ENCODE peak calls at places on chromosomes 6 and 20, in seven cellular contexts. A is MCF 10A; S is NCI-H1417; D is activated naive CD4-positive, alpha-beta T cell treated with anti-CD3 and anti-CD28 coated beads, Interleukin-2, amount 10 ng/mL, durations not matched to agents 7 days and 5 days; C is progenitor cell of endocrine pancreas; Y is cardiac muscle cell; U is GM23338. B is an unnamed sample.
A peak's percentile ranks its signal among the peaks of the same experiment; 100 is the strongest.

GRCh38 chr6:82365011-82365751 is 1.6 kb downstream of the TPBG start:
- DNase-seq in A (peak; percentile 76), S (no peak), D (no peak), C (peak; percentile 35), Y (peak; percentile 50), U (peak; percentile 75), B (peak; percentile 84)

GRCh38 chr6:36289281-36290018 is 19.6 kb downstream of the PNPLA1 start:
- DNase-seq in A (peak; percentile 40), S (peak; percentile 79), D (no peak), C (no peak), Y (no peak), U (peak; percentile 71), B (peak; percentile 84)

GRCh38 chr20:38168791-38169589 is 3.9 kb upstream of the TGM2 start:
- DNase-seq in A (peak; percentile 55), S (no peak), D (no peak), C (no peak), Y (no peak), U (no peak), B (no peak)

GRCh38 chr20:58137651-58138265 is 90.7 kb downstream of the ANKRD60 start:
- DNase-seq in A (no peak), S (no peak), D (no peak), C (no peak), Y (no peak), U (no peak), B (peak; percentile 24)

GRCh38 chr20:25065625-25066338 is 7.8 kb upstream of the ACSS1 start:
- DNase-seq in A (peak; percentile 59), S (peak; percentile 30), D (peak; percentile 79), C (no peak), Y (peak; percentile 72), U (peak; percentile 79), B (peak; percentile 84)

GRCh38 chr6:90220273-90220672 is 76.4 kb downstream of the BACH2 start:
- DNase-seq in A (no peak), S (no peak), D (no peak), C (no peak), Y (no peak), U (no peak), B (no peak)

GRCh38 chr20:50628326-50628725 is 63.0 kb downstream of the RIPOR3 start:
- DNase-seq in A (no peak), S (peak; percentile 27), D (no peak), C (no peak), Y (no peak), U (no peak), B (no peak)

GRCh38 chr20:10513931-10514575 is 78.9 kb downstream of the SLX4IP start:
- DNase-seq in A (peak; percentile 41), S (no peak), D (no peak), C (no peak), Y (peak; percentile 57), U (no peak), B (no peak)

GRCh38 chr20:34536798-34537394 is 20.7 kb downstream of the DYNLRB1 start:
- DNase-seq in A (no peak), S (peak; percentile 10), D (peak; percentile 62), C (no peak), Y (peak; percentile 52), U (peak; percentile 80), B (peak; percentile 86)

GRCh38 chr6:37127961-37128862 is 41.7 kb upstream of the PIM1 start:
- DNase-seq in A (peak; percentile 53), S (no peak), D (no peak), C (no peak), Y (peak; percentile 72), U (peak; percentile 59), B (peak; percentile 76)

GRCh38 chr6:6941201-6941600 is 166.6 kb upstream of the RREB1 start:
- DNase-seq in A (no peak), S (no peak), D (no peak), C (no peak), Y (no peak), U (no peak), B (no peak)

GRCh38 chr6:37099442-37099841 is 70.5 kb upstream of the PIM1 start:
- DNase-seq in A (peak; percentile 71), S (no peak), D (no peak), C (no peak), Y (no peak), U (no peak), B (no peak)

GRCh38 chr6:22141271-22141745 is 155.5 kb downstream of the PRL start:
- DNase-seq in A (no peak), S (peak; percentile 21), D (no peak), C (no peak), Y (peak; percentile 34), U (no peak), B (no peak)

GRCh38 chr20:43541214-43541613 is 17.6 kb upstream of the SGK2 start:
- DNase-seq in A (peak; percentile 47), S (no peak), D (no peak), C (no peak), Y (no peak), U (no peak), B (no peak)

GRCh38 chr6:138250513-138251247 is 32.4 kb upstream of the PBOV1 start:
- DNase-seq in A (peak; percentile 80), S (no peak), D (no peak), C (no peak), Y (peak; percentile 94), U (no peak), B (no peak)

GRCh38 chr6:36906539-36906938 is 20.8 kb downstream of the C6orf89 start:
- DNase-seq in A (no peak), S (no peak), D (no peak), C (no peak), Y (no peak), U (no peak), B (no peak)

GRCh38 chr6:118770835-118771234 is 119.4 kb upstream of the CEP85L start:
- DNase-seq in A (no peak), S (peak; percentile 63), D (no peak), C (no peak), Y (no peak), U (no peak), B (no peak)

GRCh38 chr6:154752015-154752414 is 18.8 kb downstream of the SCAF8 start:
- DNase-seq in A (no peak), S (no peak), D (no peak), C (no peak), Y (no peak), U (no peak), B (no peak)

GRCh38 chr6:3823671-3824070 is 25.5 kb upstream of the FAM50B start:
- DNase-seq in A (no peak), S (no peak), D (no peak), C (no peak), Y (no peak), U (no peak), B (no peak)

GRCh38 chr6:105545947-105546710 is 143.2 kb upstream of the PREP start:
- DNase-seq in A (peak; percentile 75), S (no peak), D (no peak), C (no peak), Y (peak; percentile 21), U (no peak), B (no peak)

GRCh38 chr20:6169251-6169650 is 46.4 kb upstream of the FERMT1 start:
- DNase-seq in A (peak; percentile 32), S (no peak), D (no peak), C (no peak), Y (peak; percentile 41), U (no peak), B (no peak)

GRCh38 chr6:36028088-36028886 is 679 bp downstream of the MAPK14 start:
- DNase-seq in A (peak; percentile 41), S (peak; percentile 11), D (peak; percentile 58), C (peak; percentile 30), Y (peak; percentile 27), U (peak; percentile 37), B (peak; percentile 74)

GRCh38 chr20:19849341-19850189 is 91.5 kb downstream of the RIN2 start:
- DNase-seq in A (no peak), S (no peak), D (no peak), C (no peak), Y (peak; percentile 69), U (no peak), B (no peak)

GRCh38 chr6:146361367-146361924 is 182.2 kb upstream of the RAB32 start:
- DNase-seq in A (peak; percentile 81), S (no peak), D (no peak), C (no peak), Y (peak; percentile 63), U (no peak), B (no peak)

GRCh38 chr20:15599961-15600360 is 973.3 kb downstream of the KIF16B start:
- DNase-seq in A (no peak), S (no peak), D (no peak), C (no peak), Y (no peak), U (no peak), B (no peak)

GRCh38 chr20:14543040-14543439 is 205.6 kb upstream of the FLRT3 start:
- DNase-seq in A (no peak), S (no peak), D (no peak), C (no peak), Y (no peak), U (no peak), B (no peak)

GRCh38 chr6:16397623-16398022 is 159.2 kb downstream of the GMPR start:
- DNase-seq in A (no peak), S (no peak), D (no peak), C (no peak), Y (no peak), U (no peak), B (no peak)

GRCh38 chr6:134732761-134733160 is 217.1 kb downstream of the ALDH8A1 start:
- DNase-seq in A (no peak), S (no peak), D (no peak), C (no peak), Y (no peak), U (no peak), B (no peak)

GRCh38 chr20:1038205-1038604 is 36.1 kb upstream of the RSPO4 start:
- DNase-seq in A (no peak), S (no peak), D (no peak), C (no peak), Y (no peak), U (no peak), B (no peak)

GRCh38 chr6:5595184-5595583 is 333.9 kb downstream of the FARS2 start:
- DNase-seq in A (no peak), S (no peak), D (no peak), C (no peak), Y (no peak), U (no peak), B (no peak)

GRCh38 chr20:50855498-50856474 is 60.9 kb downstream of the BCAS4 start:
- DNase-seq in A (peak; percentile 79), S (no peak), D (no peak), C (no peak), Y (no peak), U (peak; percentile 66), B (peak; percentile 93)

GRCh38 chr6:11381801-11382513 is 149.5 kb upstream of the NEDD9 start:
- DNase-seq in A (no peak), S (no peak), D (peak; percentile 83), C (no peak), Y (no peak), U (no peak), B (peak; percentile 49)